ENCODE peak calls at places on chromosomes 3 and 15, in five cellular contexts. P, S, L, W and J are unnamed samples.

GRCh38 chr3:25218362-25218761 is 209.7 kb upstream of the RARB start:
- DNase-seq in P (no peak), S (no peak), L (no peak), W (no peak), J (no peak)

GRCh38 chr3:53833053-53833645 is 13.1 kb downstream of the CHDH start:
- DNase-seq in P (no peak), S (no peak), L (no peak), W (no peak), J (no peak)

GRCh38 chr3:139534992-139535879 is 4.3 kb downstream of the RBP1 start:
- DNase-seq in P (no peak), S (no peak), L (no peak), W (peak; percentile 75), J (peak; percentile 91)

GRCh38 chr3:128390867-128391266 is 75.8 kb downstream of the DNAJB8 start:
- DNase-seq in P (no peak), S (no peak), L (no peak), W (no peak), J (no peak)

GRCh38 chr3:143755978-143756377 is 92.3 kb downstream of the SLC9A9 start:
- DNase-seq in P (no peak), S (no peak), L (no peak), W (no peak), J (no peak)

GRCh38 chr3:87488725-87489124 is 212.3 kb upstream of the POU1F1 start:
- DNase-seq in P (no peak), S (no peak), L (no peak), W (no peak), J (no peak)

GRCh38 chr3:144942093-144942492 is 970.5 kb downstream of the DIPK2A start:
- DNase-seq in P (no peak), S (no peak), L (no peak), W (no peak), J (no peak)

GRCh38 chr3:179949869-179950268 is 86.9 kb downstream of the PEX5L start:
- DNase-seq in P (no peak), S (no peak), L (no peak), W (no peak), J (no peak)

GRCh38 chr3:70264122-70264780 is 48.2 kb downstream of the MDFIC2 start:
- DNase-seq in P (no peak), S (no peak), L (no peak), W (peak; percentile 84), J (peak; percentile 49)

GRCh38 chr3:58874795-58875194 is 175.0 kb downstream of the CFAP20DC start:
- DNase-seq in P (no peak), S (peak; percentile 64), L (no peak), W (no peak), J (peak; percentile 50)

GRCh38 chr3:62003833-62004232 is 369.5 kb downstream of the FEZF2 start:
- DNase-seq in P (no peak), S (no peak), L (no peak), W (no peak), J (no peak)

DNA sequence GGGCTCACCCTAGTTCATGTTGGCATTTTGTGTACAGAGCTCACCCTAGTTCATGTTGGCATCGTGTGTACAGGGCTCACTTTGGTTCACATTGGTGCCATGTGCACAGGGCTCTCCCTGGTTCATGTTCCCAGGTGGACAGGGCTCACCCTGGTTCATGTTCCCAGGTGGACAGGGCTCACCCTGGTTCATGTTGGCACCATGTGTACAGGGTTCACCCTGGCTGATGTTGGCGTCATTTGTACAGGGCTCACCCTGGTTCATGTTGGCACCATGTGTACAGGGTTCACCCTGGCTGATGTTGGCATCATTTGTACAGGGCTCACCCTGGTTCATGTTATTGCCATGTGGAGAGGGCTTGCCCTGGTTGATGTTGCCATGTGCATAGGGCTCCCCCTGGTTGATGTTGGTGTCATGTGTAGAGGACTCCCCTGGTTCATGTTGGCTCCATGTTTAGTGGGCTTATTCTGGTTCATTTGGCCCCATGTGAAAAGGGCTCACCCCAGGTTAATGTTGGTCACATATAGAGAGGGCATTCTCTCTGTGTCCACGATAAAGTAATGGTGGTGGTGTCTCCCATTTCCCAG is 31.7 kb upstream of the NR2C2 start:
- DNase-seq in P (no peak), S (no peak), L (no peak), W (no peak), J (no peak)
- TF ChIP-seq CTCF in P (no peak), S (peak; percentile 11), L (no peak), W (peak; percentile 26), J (no peak)

GRCh38 chr3:111072016-111072891 is 638 bp downstream of the NECTIN3 start:
- DNase-seq in P (peak; percentile 51), S (no peak), L (no peak), W (peak; percentile 65), J (peak; percentile 43)
- TF ChIP-seq CTCF in P (no peak), S (no peak), L (no peak), W (no peak), J (no peak)

DNA sequence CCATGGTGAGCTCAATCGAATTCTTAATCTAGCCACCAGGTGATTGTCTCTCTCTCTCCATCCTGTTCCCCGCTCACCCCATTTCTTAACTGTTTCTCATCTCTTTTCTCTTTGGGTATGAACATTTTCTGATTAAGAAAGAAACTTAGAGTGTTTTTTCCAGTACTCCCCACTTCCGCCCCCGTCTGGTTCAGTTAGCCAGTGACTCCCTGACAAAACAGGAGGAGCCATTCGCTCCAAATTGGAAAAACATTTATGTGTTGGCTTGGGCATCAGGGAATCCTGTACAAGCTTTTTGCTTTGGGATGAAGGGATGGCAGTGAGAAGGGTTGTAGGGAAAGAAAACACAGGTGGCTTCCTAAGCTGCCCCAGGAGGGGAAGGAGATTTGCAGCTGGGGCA is 47.0 kb downstream of the BOC start:
- DNase-seq in P (no peak), S (no peak), L (no peak), W (no peak), J (no peak)
- TF ChIP-seq CTCF in P (no peak), S (no peak), L (no peak), W (no peak), J (peak; percentile 28)

GRCh38 chr3:140995881-140996280 is 54.2 kb downstream of the SLC25A36 start:
- DNase-seq in P (no peak), S (no peak), L (no peak), W (no peak), J (no peak)

GRCh38 chr3:140994316-140994715 is 52.7 kb downstream of the SLC25A36 start:
- DNase-seq in P (no peak), S (no peak), L (no peak), W (no peak), J (peak; percentile 17)

GRCh38 chr3:141000691-141001090 is 50.5 kb upstream of the SPSB4 start:
- DNase-seq in P (no peak), S (no peak), L (no peak), W (peak; percentile 53), J (no peak)

GRCh38 chr3:141000027-141000663 is 51.0 kb upstream of the SPSB4 start:
- DNase-seq in P (peak; percentile 77), S (peak; percentile 54), L (peak; percentile 26), W (peak; percentile 78), J (peak; percentile 49)
- TF ChIP-seq CTCF in P (peak; percentile 26), S (peak; percentile 81), L (peak; percentile 12), W (peak; percentile 75), J (peak; percentile 83)

GRCh38 chr15:65208656-65209055 is 2.6 kb downstream of the CILP start:
- DNase-seq in P (no peak), S (no peak), L (no peak), W (no peak), J (no peak)
- TF ChIP-seq CTCF in P (no peak), S (no peak), L (no peak), W (no peak), J (no peak)

GRCh38 chr15:57640935-57641682 is 49.4 kb downstream of the MYZAP start:
- DNase-seq in P (peak; percentile 38), S (no peak), L (no peak), W (peak; percentile 52), J (peak; percentile 29)
- TF ChIP-seq CTCF in P (no peak), S (peak; percentile 58), L (no peak), W (peak; percentile 47), J (peak; percentile 49)